ENCODE peak calls at places on chromosomes 7 and 10, in seven cellular contexts. X is fibroblast of villous mesenchyme, L is ovary, Q is BE2C, H is NCI-H510A treated with DMSO at 0.1 percent for 48 hours, F is neuronal stem cell, O is tibial nerve. E is an unnamed sample.

GRCh38 chr7:45073031-45073842 is 15.5 kb downstream of the NACAD start:
- DNase-seq in Q (peak), O (no peak), L (no peak), F (no peak), H (no peak), X (no peak), E (no peak)

GRCh38 chr7:130432886-130433285 is 7.9 kb downstream of the CEP41 start:
- DNase-seq in Q (no peak), L (no peak), H (no peak), X (no peak), O (no peak), F (no peak), E (no peak)

GRCh38 chr10:46552526-46553237 is 3.8 kb downstream of the GPRIN2 start:
- DNase-seq in H (peak), L (peak), O (no peak), Q (no peak), F (no peak), X (no peak), E (no peak)

GRCh38 chr7:112001089-112001826 is 204.9 kb downstream of the DOCK4 start:
- DNase-seq in X (peak), Q (no peak), F (no peak), O (no peak), L (no peak), H (no peak), E (no peak)

GRCh38 chr7:155052982-155053381 is 17.1 kb upstream of the HTR5A start:
- DNase-seq in O (no peak), Q (no peak), X (no peak), F (no peak), L (no peak), H (no peak), E (no peak)

GRCh38 chr10:28705472-28705871 is 28.2 kb downstream of the BAMBI start:
- DNase-seq in Q (no peak), L (no peak), F (no peak), O (no peak), X (no peak), H (no peak), E (no peak)

GRCh38 chr7:55441002-55441401 is 75.9 kb downstream of the LANCL2 start:
- DNase-seq in Q (no peak), F (no peak), H (no peak), O (no peak), X (no peak), L (no peak), E (no peak)

GRCh38 chr10:5628366-5628765 is 38.0 kb downstream of the ASB13 start:
- DNase-seq in O (no peak), Q (no peak), L (no peak), H (no peak), F (no peak), X (peak), E (no peak)

GRCh38 chr7:66330961-66331360 is 125.8 kb downstream of the TPST1 start:
- DNase-seq in X (peak), L (peak), H (no peak), O (no peak), Q (peak), F (no peak), E (no peak)

GRCh38 chr10:71765907-71766716 is 7.2 kb downstream of the VSIR start:
- DNase-seq in H (no peak), F (no peak), X (no peak), L (no peak), O (no peak), Q (no peak), E (no peak)